ENCODE peak calls at places on chromosomes 4 and X, in four cellular contexts. M is upper lobe of left lung, G is astrocyte of the cerebellum, Y is IMR-90. Q is an unnamed sample.

GRCh38 chrX:20500171-20500865 is 233.6 kb upstream of the RPS6KA3 start:
- DNase-seq in M (no peak), Y (no peak), G (no peak), Q (no peak)

GRCh38 chr4:41692717-41693345 is 55.7 kb downstream of the PHOX2B start:
- DNase-seq in Y (peak; percentile 59), M (no peak), G (peak; percentile 34), Q (peak; percentile 57)

GRCh38 chr4:84498203-84499026 is 677 bp downstream of the NKX6-1 start:
- DNase-seq in G (no peak), Y (peak; percentile 7), M (no peak), Q (peak; percentile 43)

GRCh38 chrX:74465424-74465823 is 44.1 kb downstream of the SLC16A2 start:
- DNase-seq in M (no peak), Y (peak; percentile 9), G (no peak), Q (no peak)

GRCh38 chrX:11787564-11787963 is 29.5 kb downstream of the MSL3 start:
- DNase-seq in G (peak; percentile 31), Y (peak; percentile 33), M (peak; percentile 37), Q (peak; percentile 52)

GRCh38 chr4:152773322-152773721 is 6.2 kb downstream of the TIGD4 start:
- DNase-seq in M (no peak), G (no peak), Y (no peak), Q (no peak)

GRCh38 chr4:17544831-17545234 is 29.9 kb downstream of the CLRN2 start:
- DNase-seq in M (no peak), Y (no peak), G (no peak), Q (no peak)

GRCh38 chr4:183153190-183153916 is 54.3 kb downstream of the WWC2 start:
- DNase-seq in Y (no peak), M (no peak), G (no peak), Q (no peak)

GRCh38 chr4:126611900-126612299 is 1020.9 kb upstream of the INTU start:
- DNase-seq in M (no peak), Y (peak; percentile 38), G (peak; percentile 0), Q (no peak)

GRCh38 chrX:46712733-46713132 is 46.2 kb downstream of the SLC9A7 start:
- DNase-seq in M (no peak), Y (no peak), G (no peak), Q (no peak)

GRCh38 chr4:37767546-37767945 is 58.9 kb upstream of the PGM2 start:
- DNase-seq in G (no peak), Y (peak; percentile 44), M (peak; percentile 81), Q (peak; percentile 40)

GRCh38 chr4:181578911-181579310 is 664.3 kb upstream of the TENM3 start:
- DNase-seq in Y (no peak), G (no peak), M (no peak), Q (peak; percentile 7)

GRCh38 chr4:71449878-71450277 is 111.1 kb downstream of the SLC4A4 start:
- DNase-seq in Y (no peak), G (no peak), M (no peak), Q (no peak)

GRCh38 chr4:55180980-55181379 is 55.6 kb upstream of the KDR start:
- DNase-seq in G (no peak), M (no peak), Y (no peak), Q (peak; percentile 40)

GRCh38 chr4:37434469-37434868 is 189.9 kb downstream of the NWD2 start:
- DNase-seq in Y (peak; percentile 10), M (no peak), G (no peak), Q (no peak)

GRCh38 chr4:84985952-84986351 is 19.5 kb upstream of the WDFY3 start:
- DNase-seq in Y (peak; percentile 78), G (no peak), M (no peak), Q (peak; percentile 71)

GRCh38 chrX:65924938-65925507 is 114.9 kb downstream of the VSIG4 start:
- DNase-seq in G (no peak), M (no peak), Y (no peak), Q (no peak)

GRCh38 chr4:2265113-2266110 is 3.5 kb upstream of the MXD4 start:
- DNase-seq in Y (no peak), M (no peak), G (no peak), Q (no peak)

GRCh38 chr4:147060171-147060931 is 114.7 kb upstream of the TTC29 start:
- DNase-seq in G (peak; percentile 91), Y (peak; percentile 81), M (no peak), Q (peak; percentile 92)

GRCh38 chr4:142016031-142016430 is 379.6 kb downstream of the IL15 start:
- DNase-seq in Y (peak; percentile 12), G (no peak), M (no peak), Q (no peak)

GRCh38 chrX:78377186-78377585 is 49.8 kb upstream of the CYSLTR1 start:
- DNase-seq in G (no peak), M (no peak), Y (no peak), Q (no peak)

GRCh38 chr4:172785623-172786022 is 383.0 kb upstream of the GALNT7 start:
- DNase-seq in G (no peak), M (no peak), Y (peak; percentile 7), Q (no peak)

GRCh38 chrX:13028871-13029336 is 15.5 kb downstream of the FAM9C start:
- DNase-seq in M (no peak), G (no peak), Y (no peak), Q (no peak)
- H3K4me3 ChIP-seq in M (no peak overlapping the region), G (no peak overlapping the region), Y (no peak overlapping the region), Q (no peak overlapping the region)

GRCh38 chr4:73668806-73669205 is 48.6 kb upstream of the RASSF6 start:
- DNase-seq in Y (no peak), M (no peak), G (no peak), Q (peak; percentile 37)
- H3K4me3 ChIP-seq in Y (no peak overlapping the region), M (no peak overlapping the region), G (no peak overlapping the region), Q (no peak overlapping the region)

DNA sequence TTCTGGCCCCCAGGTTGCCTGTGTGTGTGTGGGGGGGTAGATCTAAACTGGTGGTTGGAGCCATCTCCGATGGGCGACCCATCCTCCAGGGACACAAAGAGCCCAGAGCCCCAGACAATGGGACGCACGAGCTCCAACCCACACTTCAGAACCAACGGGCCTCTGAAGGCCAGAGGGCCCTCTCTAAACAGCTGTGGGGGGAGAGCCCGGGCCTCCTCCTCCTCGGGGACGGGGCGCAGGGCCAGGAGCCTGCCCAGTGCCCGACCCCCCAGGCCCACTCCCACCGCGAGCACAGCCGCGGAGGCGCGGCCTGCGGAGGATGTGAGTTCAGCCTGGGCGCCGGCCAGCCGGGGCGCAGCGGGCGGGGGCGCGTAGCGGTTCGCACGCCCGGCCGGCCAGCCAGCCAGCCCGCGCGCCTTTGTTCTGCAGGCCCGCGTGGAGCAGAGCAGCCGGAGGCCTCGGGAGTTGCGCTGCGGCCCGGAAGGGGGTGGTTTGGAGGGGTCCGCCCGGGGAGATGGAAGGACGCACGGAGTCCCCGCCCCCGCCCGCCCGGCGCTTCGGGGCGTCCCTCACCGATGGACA is 4.0 kb downstream of the FLNA start:
- DNase-seq in Y (no peak), G (no peak), M (no peak), Q (no peak)
- H3K4me3 ChIP-seq in Y (peak overlapping the region; percentile 95), G (peak overlapping the region; percentile 76), M (peak overlapping the region; percentile 66), Q (peak overlapping the region; percentile 71)

GRCh38 chrX:120468479-120468824 is 644 bp downstream of the LAMP2 start:
- DNase-seq in Y (no peak), G (no peak), M (no peak), Q (no peak)
- H3K4me3 ChIP-seq in Y (peak overlapping the region; percentile 64), G (peak overlapping the region; percentile 59), M (peak overlapping the region; percentile 44), Q (peak overlapping the region; percentile 67)

DNA sequence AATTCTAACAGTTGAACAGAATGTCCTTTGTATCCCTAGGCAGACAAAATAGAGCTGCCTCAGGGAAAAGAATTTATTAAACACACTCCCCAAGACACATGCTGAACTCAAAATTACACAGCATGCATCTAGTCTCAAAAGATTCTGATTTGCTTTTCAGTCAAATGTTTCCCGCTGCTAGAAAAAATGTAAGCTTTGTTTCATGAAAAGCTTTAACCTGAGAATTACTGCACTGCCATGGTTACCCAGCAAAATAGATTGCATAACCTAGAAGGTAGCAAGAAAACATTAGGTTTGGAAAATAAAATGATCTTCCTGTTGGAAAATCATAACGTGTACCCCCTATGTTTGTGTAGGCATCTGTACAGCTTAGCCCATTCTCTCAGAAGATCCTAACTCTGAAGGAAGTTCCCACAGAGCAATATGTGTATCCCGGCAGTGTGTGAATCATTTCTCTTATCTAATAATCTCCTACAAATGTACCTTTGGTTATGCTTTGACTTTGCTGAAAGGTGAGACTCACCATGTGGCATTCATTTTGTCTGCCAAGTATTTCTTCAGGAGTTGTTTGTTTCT is 646.9 kb downstream of the STPG2 start:
- DNase-seq in Y (no peak), M (no peak), G (peak; percentile 33), Q (peak; percentile 48)
- H3K4me3 ChIP-seq in Y (no peak overlapping the region), M (no peak overlapping the region), G (no peak overlapping the region), Q (no peak overlapping the region)

GRCh38 chr4:150982557-150983233 is 32.4 kb downstream of the LRBA start:
- DNase-seq in Y (peak; percentile 13), G (no peak), M (no peak), Q (no peak)
- H3K4me3 ChIP-seq in Y (no peak overlapping the region), G (no peak overlapping the region), M (no peak overlapping the region), Q (no peak overlapping the region)

DNA sequence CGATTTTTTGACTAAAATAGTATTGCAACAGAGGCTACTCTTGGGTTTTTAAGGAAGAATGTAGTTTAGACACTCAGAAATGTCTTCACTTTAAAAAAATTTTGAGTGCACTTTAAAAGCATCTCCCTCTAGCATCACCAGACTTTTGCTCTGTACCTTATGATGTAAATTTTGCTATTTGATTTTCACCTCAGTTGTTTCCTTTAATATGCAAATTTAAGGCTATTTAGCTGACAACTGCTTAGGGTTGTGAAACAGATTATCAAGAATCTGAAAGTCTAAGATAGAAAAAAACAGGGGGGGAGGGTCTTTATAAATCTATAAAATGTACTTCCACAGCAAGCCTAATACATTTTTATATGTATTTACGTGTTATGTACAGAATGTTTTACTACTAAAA is 92.9 kb upstream of the USP38 start:
- DNase-seq in Y (no peak), M (no peak), G (no peak), Q (no peak)
- H3K4me3 ChIP-seq in Y (no peak overlapping the region), M (no peak overlapping the region), G (no peak overlapping the region), Q (no peak overlapping the region)

Q was measured in astrocyte of the spinal cord.